ENCODE peak calls at places on chromosomes 12 and 14, in four cellular contexts. I, K, L and G are unnamed samples.

GRCh38 chr14:105865266-105865903 is 339.0 kb downstream of the TMEM121 start:
- DNase-seq in I (no peak), K (no peak), L (no peak), G (no peak)

GRCh38 chr14:76829016-76829365 is 2.8 kb downstream of the LRRC74A start:
- DNase-seq in I (peak), K (no peak), L (no peak), G (no peak)

GRCh38 chr12:25058619-25059018 is 109.7 kb upstream of the BCAT1 start:
- DNase-seq in I (no peak), K (no peak), L (no peak), G (no peak)

GRCh38 chr14:65412881-65413738 is 580 bp downstream of the FUT8 start:
- DNase-seq in I (peak), K (no peak), L (peak), G (peak)

GRCh38 chr12:114685869-114686268 is 1.9 kb upstream of the TBX3 start:
- DNase-seq in I (no peak), K (no peak), L (peak), G (no peak)

GRCh38 chr12:75831413-75831812 is 200.2 kb downstream of the PHLDA1 start:
- DNase-seq in I (no peak), K (no peak), L (peak), G (no peak)

GRCh38 chr14:73242274-73242960 is 5.1 kb downstream of the PAPLN start:
- DNase-seq in I (no peak), K (no peak), L (no peak), G (no peak)

GRCh38 chr12:120529641-120530314 is 820 bp upstream of the COQ5 start:
- DNase-seq in I (no peak), K (no peak), L (peak), G (peak)

GRCh38 chr12:122403831-122404230 is 18.6 kb downstream of the CLIP1 start:
- DNase-seq in I (no peak), K (no peak), L (no peak), G (no peak)

GRCh38 chr12:27335364-27336145 is 2.9 kb downstream of the BMAL2 start:
- DNase-seq in I (no peak), K (no peak), L (no peak), G (no peak)
- TF ChIP-seq CTCF in I (no peak), K (no peak), L (no peak), G (no peak)

DNA sequence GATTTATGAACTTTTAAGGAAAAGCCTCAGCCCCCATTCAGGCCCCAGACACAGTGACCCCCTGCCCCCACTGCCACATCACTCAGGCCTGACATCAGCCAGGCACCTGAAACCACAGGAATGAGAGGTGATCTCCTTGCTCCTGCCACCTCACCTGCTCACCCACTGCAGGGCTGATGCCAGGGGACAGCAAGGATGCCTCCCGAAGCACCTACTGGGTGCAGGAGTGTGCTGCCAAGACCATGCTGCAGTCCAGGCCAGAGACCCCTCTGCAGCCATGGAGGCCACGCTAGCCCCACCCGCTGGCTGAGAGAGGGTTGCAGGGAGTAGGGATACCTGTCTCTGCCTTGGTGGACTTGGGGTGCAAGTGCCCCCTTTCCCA is 18.6 kb upstream of the KRT7 start:
- DNase-seq in I (no peak), K (no peak), L (no peak), G (no peak)
- TF ChIP-seq CTCF in I (no peak), K (no peak), L (no peak), G (no peak)

GRCh38 chr12:94998322-94998721 is 5.2 kb downstream of the NDUFA12 start:
- DNase-seq in I (no peak), K (no peak), L (no peak), G (no peak)

GRCh38 chr12:94990222-94990621 is 13.3 kb downstream of the NDUFA12 start:
- DNase-seq in I (no peak), K (no peak), L (no peak), G (no peak)

GRCh38 chr12:94997726-94998125 is 5.8 kb downstream of the NDUFA12 start:
- DNase-seq in I (no peak), K (no peak), L (no peak), G (no peak)

GRCh38 chr12:94997061-94997460 is 6.4 kb downstream of the NDUFA12 start:
- DNase-seq in I (no peak), K (no peak), L (no peak), G (no peak)

DNA sequence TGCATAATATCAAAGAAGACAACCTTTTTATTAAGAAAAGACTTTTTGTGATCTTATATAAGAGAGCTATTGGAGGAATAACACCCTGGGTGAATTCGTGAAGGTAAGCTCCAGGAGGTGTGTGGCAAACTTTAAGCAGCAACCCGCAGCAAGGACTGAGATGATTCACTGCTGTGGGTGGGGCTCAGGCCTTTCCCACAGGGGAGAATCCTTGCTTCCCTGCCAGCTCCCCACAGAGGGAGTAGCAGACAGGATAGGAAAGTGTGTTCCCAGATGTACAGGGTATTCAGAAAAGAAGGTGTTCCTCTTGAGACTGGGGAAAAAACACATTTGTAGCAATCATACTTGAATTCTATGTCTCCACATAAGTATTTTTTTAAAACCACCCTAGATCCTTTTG is 9.2 kb downstream of the NDUFA12 start:
- DNase-seq in I (no peak), K (peak), L (peak), G (peak)
- TF ChIP-seq CTCF in I (no peak), K (peak), L (no peak), G (no peak)

GRCh38 chr12:65839027-65839426 is 14.7 kb downstream of the HMGA2 start:
- DNase-seq in I (no peak), K (no peak), L (no peak), G (no peak)

GRCh38 chr12:65845751-65846537 is 21.7 kb downstream of the HMGA2 start:
- DNase-seq in I (no peak), K (no peak), L (peak), G (no peak)

GRCh38 chr12:65838330-65838976 is 14.2 kb downstream of the HMGA2 start:
- DNase-seq in I (no peak), K (no peak), L (no peak), G (no peak)

GRCh38 chr12:65836419-65837197 is 12.3 kb downstream of the HMGA2 start:
- DNase-seq in I (no peak), K (no peak), L (no peak), G (no peak)

DNA sequence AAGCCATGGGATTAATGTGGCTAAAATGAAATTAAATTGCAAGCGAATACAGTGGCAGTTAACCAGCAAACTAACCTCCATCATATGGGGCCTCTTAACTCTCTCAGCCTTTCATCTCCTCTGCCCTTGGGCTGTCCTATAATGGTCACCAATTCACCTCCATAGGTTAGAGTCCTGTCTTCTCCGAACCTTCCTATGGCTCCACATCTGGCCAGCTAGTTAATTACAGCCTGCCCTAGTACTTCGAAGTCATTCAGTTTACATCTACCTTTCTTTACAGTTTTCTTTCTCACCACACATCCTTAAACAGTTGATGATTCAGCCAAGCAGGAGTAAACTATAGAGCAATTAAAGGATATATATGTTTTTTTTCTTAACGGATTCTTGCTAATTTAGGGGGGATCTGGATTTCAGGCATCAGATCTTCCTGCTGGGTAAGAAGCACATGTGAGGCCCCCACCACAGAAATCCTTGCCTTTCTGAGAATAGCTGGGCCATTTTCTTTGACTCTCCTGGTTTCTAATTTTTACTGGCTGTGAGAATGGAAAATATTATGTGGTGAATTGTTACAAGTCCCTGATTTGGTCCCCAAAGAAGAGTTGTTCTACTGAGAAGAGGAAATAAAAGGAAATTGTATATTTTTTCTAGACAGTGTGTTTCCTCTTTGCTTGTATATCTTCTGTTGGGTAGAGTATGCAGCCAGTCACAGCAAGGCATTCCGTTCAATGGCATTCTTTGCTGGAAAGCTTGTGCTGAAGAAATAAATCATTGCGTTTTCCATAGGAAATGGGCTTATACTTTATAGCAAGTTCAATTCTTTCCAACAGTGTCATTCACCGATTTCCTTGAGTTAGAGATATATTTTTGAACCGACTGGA is 16.7 kb downstream of the HMGA2 start:
- DNase-seq in I (no peak), K (no peak), L (no peak), G (no peak)
- TF ChIP-seq CTCF in I (no peak), K (no peak), L (no peak), G (no peak)

GRCh38 chr14:104066279-104066678 is 19.2 kb upstream of the ASPG start:
- DNase-seq in I (no peak), K (no peak), L (no peak), G (no peak)
- TF ChIP-seq CTCF in I (no peak), K (no peak), L (no peak), G (no peak)

GRCh38 chr14:67232066-67232465 is 9.2 kb upstream of the PALS1 start:
- DNase-seq in I (no peak), K (no peak), L (no peak), G (no peak)

GRCh38 chr14:67237591-67237990 is 3.6 kb upstream of the PALS1 start:
- DNase-seq in I (no peak), K (no peak), L (no peak), G (no peak)

GRCh38 chr14:67228325-67228984 is 12.8 kb upstream of the PALS1 start:
- DNase-seq in I (no peak), K (no peak), L (peak), G (peak)

DNA sequence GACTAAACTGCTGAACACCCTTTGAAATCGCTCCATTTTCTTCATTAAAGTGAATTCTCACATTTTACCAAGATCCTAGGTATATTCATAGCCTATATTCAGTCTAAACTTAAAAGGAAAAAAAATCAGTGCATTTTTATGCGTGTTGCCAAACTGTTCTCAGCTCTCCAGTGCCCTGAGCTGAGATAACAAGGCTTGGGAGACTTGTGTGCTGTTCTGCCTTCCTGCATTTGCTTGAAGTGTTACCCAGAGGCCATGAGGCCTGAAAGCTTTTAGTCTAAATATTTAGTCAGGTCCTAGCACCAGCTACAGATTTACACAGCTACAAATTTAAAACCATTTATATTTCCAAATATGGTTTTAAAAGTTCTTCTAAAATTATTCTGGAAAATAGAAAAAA is 8.6 kb upstream of the PALS1 start:
- DNase-seq in I (no peak), K (no peak), L (no peak), G (no peak)
- TF ChIP-seq CTCF in I (no peak), K (no peak), L (no peak), G (no peak)

GRCh38 chr14:93114713-93115068 is 1.0 kb downstream of the ITPK1 start:
- DNase-seq in I (no peak), K (no peak), L (no peak), G (no peak)
- TF ChIP-seq CTCF in I (no peak), K (no peak), L (no peak), G (no peak)